ENCODE peak calls at places on chromosomes 13 and 19, in ten cellular contexts. P is K562, A is stomach, I is suprapubic skin, X is SK-N-MC, R is transverse colon, O is upper lobe of left lung, S is GM23338, L is GM12878, E is HepG2. Q is an unnamed sample.

GRCh38 chr19:2561895-2562294 is 86.0 kb downstream of the GADD45B start:
- DNase-seq in P (no peak), A (no peak), I (no peak), X (no peak), R (no peak), O (no peak), S (no peak), L (peak; percentile 92), E (no peak), Q (no peak)

GRCh38 chr13:33025220-33025744 is 9.1 kb downstream of the KL start:
- DNase-seq in P (no peak), A (no peak), I (no peak), X (no peak), R (no peak), O (no peak), S (peak; percentile 39), L (no peak), E (no peak), Q (no peak)

GRCh38 chr13:25930655-25931054 is 121.2 kb downstream of the SHISA2 start:
- DNase-seq in P (no peak), A (no peak), I (no peak), X (no peak), R (no peak), O (no peak), S (no peak), L (no peak), E (no peak), Q (no peak)

GRCh38 chr19:10194500-10195198 is at the start of gene DNMT1:
- DNase-seq in P (peak; percentile 97), A (peak; percentile 94), I (peak; percentile 98), X (peak; percentile 73), R (peak; percentile 96), O (peak; percentile 92), S (peak; percentile 97), L (peak; percentile 87), E (peak; percentile 89), Q (peak; percentile 91)

GRCh38 chr19:58395220-58395978 is at the start of gene RNF225:
- DNase-seq in P (no peak), A (no peak), I (peak; percentile 76), X (no peak), R (peak; percentile 50), O (peak; percentile 65), S (peak; percentile 69), L (no peak), E (no peak), Q (peak; percentile 89)

GRCh38 chr13:69109891-69110525 is 997.6 kb upstream of the ATXN8OS start:
- DNase-seq in P (no peak), A (no peak), I (no peak), X (no peak), R (no peak), O (no peak), S (peak; percentile 64), L (no peak), E (no peak), Q (no peak)

GRCh38 chr19:13117176-13117771 is 734 bp upstream of the TRMT1 start:
- DNase-seq in P (no peak), A (no peak), I (no peak), X (no peak), R (no peak), O (no peak), S (no peak), L (no peak), E (no peak), Q (no peak)

GRCh38 chr19:19460258-19460731 is 54.8 kb downstream of the GATAD2A start:
- DNase-seq in P (no peak), A (no peak), I (no peak), X (no peak), R (no peak), O (no peak), S (no peak), L (no peak), E (no peak), Q (no peak)

DNA sequence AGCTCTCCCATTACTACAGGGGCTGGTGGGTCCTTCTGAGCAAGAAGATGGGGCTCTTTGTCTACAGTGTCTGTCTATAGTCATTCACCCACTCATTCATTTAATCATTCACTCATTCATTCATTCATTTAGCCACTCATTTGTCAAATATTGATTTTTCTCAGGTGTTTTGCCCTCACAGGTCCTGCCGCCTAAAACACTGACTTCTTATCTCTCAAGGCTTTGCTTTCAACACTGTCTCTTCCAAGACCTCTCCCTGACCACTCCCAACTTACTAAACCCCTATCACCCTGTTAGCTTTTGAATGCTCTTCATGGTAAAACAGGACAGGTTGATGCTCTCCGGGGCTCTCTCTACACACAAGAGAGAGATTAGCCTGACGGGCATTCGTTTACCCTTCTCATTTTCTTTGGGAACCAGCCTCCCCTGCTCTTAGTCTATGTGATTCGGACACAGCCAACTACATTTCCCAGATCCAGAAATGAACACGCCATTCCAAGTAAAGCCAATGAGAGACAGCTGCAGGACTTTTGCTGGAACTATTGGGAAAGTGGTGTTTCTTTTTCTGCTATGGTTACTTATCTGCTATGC is 22.7 kb downstream of the FAM187B start:
- DNase-seq in P (peak; percentile 45), A (no peak), I (no peak), X (no peak), R (no peak), O (no peak), S (no peak), L (no peak), E (no peak), Q (no peak)
- H3K27ac ChIP-seq in P (peak overlapping the region; percentile 83), A (peak overlapping the region; percentile 34), I (no peak overlapping the region), X (no peak overlapping the region), R (peak overlapping the region; percentile 70), O (no peak overlapping the region), S (peak overlapping the region; percentile 36), L (peak overlapping the region; percentile 83), E (no peak overlapping the region), Q (no peak overlapping the region)

GRCh38 chr19:38684862-38685665 is 37.6 kb downstream of the ACTN4 start:
- DNase-seq in P (no peak), A (no peak), I (no peak), X (no peak), R (no peak), O (no peak), S (no peak), L (no peak), E (no peak), Q (no peak)

GRCh38 chr19:38685666-38686529 is 38.4 kb downstream of the ACTN4 start:
- DNase-seq in P (peak; percentile 57), A (no peak), I (no peak), X (no peak), R (no peak), O (no peak), S (peak; percentile 80), L (no peak), E (peak; percentile 65), Q (no peak)

GRCh38 chr19:38682872-38683392 is 35.5 kb downstream of the ACTN4 start:
- DNase-seq in P (no peak), A (no peak), I (no peak), X (no peak), R (no peak), O (no peak), S (no peak), L (no peak), E (no peak), Q (no peak)

GRCh38 chr19:38683393-38684077 is 36.1 kb downstream of the ACTN4 start:
- DNase-seq in P (peak; percentile 89), A (peak; percentile 86), I (no peak), X (no peak), R (peak; percentile 89), O (peak; percentile 95), S (peak; percentile 95), L (no peak), E (peak; percentile 96), Q (peak; percentile 92)

DNA sequence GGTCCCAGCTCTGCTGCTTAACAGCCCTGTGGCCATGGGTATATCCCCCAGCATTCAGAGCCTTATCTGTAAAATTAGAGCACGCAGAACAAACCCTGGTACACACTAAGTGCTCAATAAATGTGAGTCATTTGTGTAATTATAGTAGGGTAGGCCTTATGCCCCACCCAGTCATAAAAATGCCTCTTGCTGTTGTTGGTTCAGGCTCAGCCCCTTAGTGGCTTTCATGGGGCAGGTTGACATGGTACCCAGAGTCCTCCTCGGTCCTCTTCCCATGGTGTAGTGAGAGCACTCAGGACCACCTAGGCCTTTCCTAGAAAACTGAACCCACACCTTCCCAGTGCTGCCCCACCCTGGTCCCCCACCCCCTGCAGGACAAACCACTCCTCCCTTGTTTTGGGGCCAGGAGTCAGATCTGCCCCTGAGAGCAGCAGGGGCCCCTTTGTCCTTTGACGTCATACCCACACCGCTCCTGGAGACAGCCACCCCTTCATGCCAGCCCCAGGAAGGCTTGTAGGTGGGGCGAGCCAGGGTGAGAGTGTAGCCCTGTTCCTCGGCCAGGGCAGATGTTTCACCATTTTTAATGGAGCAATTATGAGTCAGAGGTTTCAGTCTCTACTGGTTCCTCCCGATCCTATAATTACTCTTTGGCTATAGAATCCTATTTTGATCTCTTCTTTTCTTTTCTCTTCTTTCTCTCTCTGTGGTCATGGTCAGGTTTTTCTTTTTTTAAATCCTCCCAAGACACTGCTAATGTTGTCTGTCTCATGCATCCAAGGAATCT is 36.8 kb downstream of the ACTN4 start:
- DNase-seq in P (peak; percentile 66), A (peak; percentile 64), I (no peak), X (no peak), R (peak; percentile 87), O (peak; percentile 84), S (no peak), L (no peak), E (no peak), Q (peak; percentile 65)
- TF ChIP-seq POLR2AphosphoS5 in P (no peak), A (no peak), I (no peak), X (no peak), R (peak; percentile 39), O (no peak), S (no peak), L (no peak), E (no peak), Q (no peak)

GRCh38 chr13:92307752-92308151 is 909.3 kb downstream of the GPC5 start:
- DNase-seq in P (no peak), A (no peak), I (no peak), X (no peak), R (no peak), O (no peak), S (no peak), L (no peak), E (no peak), Q (no peak)

GRCh38 chr13:92297971-92298942 is 899.8 kb downstream of the GPC5 start:
- DNase-seq in P (no peak), A (no peak), I (no peak), X (no peak), R (no peak), O (no peak), S (peak; percentile 63), L (no peak), E (no peak), Q (no peak)

DNA sequence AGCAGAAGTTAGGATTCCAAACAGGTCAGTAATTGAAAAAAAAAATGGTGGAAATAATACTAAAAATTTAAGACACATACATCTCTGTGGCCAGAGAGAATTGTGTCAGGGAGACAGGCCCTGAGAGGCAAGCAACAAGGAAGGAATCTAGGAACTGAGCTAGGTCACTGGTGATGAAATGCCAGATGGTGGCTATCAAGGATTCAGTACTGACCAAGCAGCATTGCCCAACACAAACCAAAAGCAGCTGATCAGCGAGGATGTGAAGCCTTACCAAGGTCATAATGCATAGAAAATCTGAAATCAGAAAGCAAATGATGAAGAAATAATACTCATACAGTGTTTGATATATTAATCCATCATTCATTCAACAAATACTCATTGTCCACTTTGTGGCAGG is 905.0 kb downstream of the GPC5 start:
- DNase-seq in P (no peak), A (no peak), I (no peak), X (no peak), R (no peak), O (no peak), S (no peak), L (no peak), E (no peak), Q (no peak)
- H3K27ac ChIP-seq in P (no peak overlapping the region), A (no peak overlapping the region), I (no peak overlapping the region), X (no peak overlapping the region), R (no peak overlapping the region), O (no peak overlapping the region), S (no peak overlapping the region), L (no peak overlapping the region), E (no peak overlapping the region), Q (no peak overlapping the region)

DNA sequence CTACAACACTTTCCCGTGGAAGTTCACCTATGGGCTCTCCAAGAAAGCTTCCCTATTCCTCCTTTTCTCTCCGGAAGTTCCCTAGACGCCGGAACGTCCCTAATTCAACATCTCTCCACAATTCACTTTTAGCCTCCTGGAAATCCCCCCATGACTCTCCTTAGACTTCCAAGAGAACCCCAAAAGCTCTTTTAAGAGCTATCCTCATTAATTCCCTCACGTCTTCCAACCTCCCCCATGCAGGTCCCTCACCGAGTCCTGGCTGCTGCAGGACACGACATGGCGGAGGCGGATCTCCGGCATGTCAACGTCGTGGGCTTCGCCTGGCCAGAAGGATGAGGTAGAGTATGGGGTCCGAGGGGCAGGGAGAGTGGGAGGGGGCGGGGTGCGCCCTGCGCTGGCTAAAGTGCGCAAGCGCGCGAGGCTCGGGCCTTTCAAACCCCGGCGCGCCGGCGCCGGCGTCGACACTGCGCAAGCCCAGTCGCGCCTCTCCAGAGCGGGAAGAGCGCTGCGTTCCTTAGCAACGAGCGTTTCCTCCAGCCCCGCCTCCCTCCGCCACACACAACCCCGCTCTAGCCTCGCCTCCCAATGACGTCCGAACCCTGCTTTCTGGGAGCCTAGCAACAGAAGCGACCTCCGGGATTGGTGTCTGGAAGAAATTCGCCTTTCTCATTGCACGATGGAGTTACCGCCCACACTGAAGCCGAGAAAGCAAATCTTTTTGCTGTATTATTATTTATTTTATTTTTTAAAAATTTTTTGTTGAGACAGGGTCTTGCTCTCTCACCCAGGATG is at the start of the genes PINLYP and XRCC1:
- DNase-seq in P (peak; percentile 99), A (peak; percentile 98), I (peak; percentile 98), X (peak; percentile 88), R (peak; percentile 98), O (peak; percentile 98), S (peak; percentile 100), L (peak; percentile 93), E (peak; percentile 96), Q (peak; percentile 97)
- TF ChIP-seq POLR2AphosphoS5 in P (peak; percentile 52), A (peak; percentile 29), I (no peak), X (peak; percentile 85), R (peak; percentile 55), O (peak; percentile 74), S (peak; percentile 80), L (peak; percentile 65), E (peak; percentile 79), Q (peak; percentile 94)

Q was measured in prostate gland.